ENCODE peak calls at places on chromosomes 7 and 10, in ten cellular contexts. C, D, L, R, N, X, G, E, K and W are unnamed samples.

GRCh38 chr7:111893190-111893589 is 313.0 kb downstream of the DOCK4 start:
- DNase-seq in N (no peak), C (no peak), R (no peak), G (no peak), D (no peak), K (no peak), E (no peak), L (no peak), X (no peak), W (no peak)

GRCh38 chr10:32331606-32332005 is 15.4 kb downstream of the EPC1 start:
- DNase-seq in G (no peak), X (no peak), K (no peak), D (no peak), R (no peak), L (no peak), C (no peak), N (no peak), E (no peak), W (no peak)

GRCh38 chr10:52409195-52409594 is 95.1 kb downstream of the DKK1 start:
- DNase-seq in K (no peak), L (no peak), N (no peak), E (no peak), X (no peak), R (no peak), D (no peak), C (no peak), G (no peak), W (no peak)

GRCh38 chr10:34653530-34653929 is 161.6 kb downstream of the PARD3 start:
- DNase-seq in G (no peak), X (no peak), N (no peak), C (no peak), R (no peak), K (no peak), E (no peak), L (no peak), D (no peak), W (no peak)

GRCh38 chr7:31938650-31939049 is 131.6 kb downstream of the PDE1C start:
- DNase-seq in X (no peak), L (no peak), C (no peak), D (no peak), K (peak; percentile 56), R (no peak), N (no peak), G (no peak), E (no peak), W (no peak)

GRCh38 chr10:97056003-97056630 is 129.6 kb downstream of the SLIT1 start:
- DNase-seq in G (no peak), K (no peak), R (peak; percentile 44), X (no peak), D (no peak), L (no peak), C (no peak), N (no peak), E (no peak), W (no peak)

GRCh38 chr10:129922598-129923123 is 41.4 kb downstream of the EBF3 start:
- DNase-seq in N (no peak), X (no peak), K (no peak), L (no peak), E (no peak), D (no peak), G (no peak), R (no peak), C (no peak), W (no peak)

GRCh38 chr7:100563809-100564400 is 9.8 kb downstream of the SAP25 start:
- DNase-seq in R (peak; percentile 91), E (peak; percentile 83), D (peak; percentile 87), K (peak; percentile 80), C (no peak), G (peak; percentile 81), L (peak; percentile 94), N (peak; percentile 90), X (no peak), W (no peak)

GRCh38 chr7:81285142-81285871 is 366.5 kb upstream of the SEMA3C start:
- DNase-seq in R (no peak), C (peak; percentile 69), L (no peak), N (no peak), X (peak; percentile 68), K (peak; percentile 85), D (no peak), E (no peak), G (no peak), W (no peak)

GRCh38 chr10:37436361-37436760 is 311.0 kb downstream of the ANKRD30A start:
- DNase-seq in E (no peak), R (no peak), G (no peak), C (no peak), D (no peak), N (no peak), X (no peak), K (no peak), L (no peak), W (no peak)

GRCh38 chr10:37434091-37434490 is 308.7 kb downstream of the ANKRD30A start:
- DNase-seq in G (no peak), E (no peak), X (no peak), K (peak; percentile 36), N (no peak), C (no peak), L (no peak), D (no peak), R (no peak), W (no peak)
- TF ChIP-seq CTCF in G (peak; percentile 14), E (no peak), X (peak; percentile 34), K (no peak), N (peak; percentile 10), C (no peak), L (no peak), D (no peak), R (no peak), W (peak; percentile 45)

GRCh38 chr10:132746801-132747625 is 38.9 kb downstream of the NKX6-2 start:
- DNase-seq in L (peak; percentile 56), C (no peak), N (no peak), R (no peak), D (no peak), K (no peak), E (no peak), X (no peak), G (no peak), W (no peak)

GRCh38 chr10:132745511-132745910 is 40.4 kb downstream of the NKX6-2 start:
- DNase-seq in C (no peak), L (no peak), X (no peak), R (no peak), D (no peak), E (no peak), G (no peak), N (no peak), K (no peak), W (no peak)

GRCh38 chr10:132744839-132745238 is 41.1 kb downstream of the NKX6-2 start:
- DNase-seq in R (no peak), G (no peak), X (no peak), N (no peak), D (no peak), K (no peak), E (no peak), L (no peak), C (no peak), W (no peak)

GRCh38 chr10:132745971-132746370 is 40.0 kb downstream of the NKX6-2 start:
- DNase-seq in D (no peak), C (no peak), X (no peak), E (no peak), G (no peak), R (no peak), L (no peak), N (no peak), K (no peak), W (no peak)

DNA sequence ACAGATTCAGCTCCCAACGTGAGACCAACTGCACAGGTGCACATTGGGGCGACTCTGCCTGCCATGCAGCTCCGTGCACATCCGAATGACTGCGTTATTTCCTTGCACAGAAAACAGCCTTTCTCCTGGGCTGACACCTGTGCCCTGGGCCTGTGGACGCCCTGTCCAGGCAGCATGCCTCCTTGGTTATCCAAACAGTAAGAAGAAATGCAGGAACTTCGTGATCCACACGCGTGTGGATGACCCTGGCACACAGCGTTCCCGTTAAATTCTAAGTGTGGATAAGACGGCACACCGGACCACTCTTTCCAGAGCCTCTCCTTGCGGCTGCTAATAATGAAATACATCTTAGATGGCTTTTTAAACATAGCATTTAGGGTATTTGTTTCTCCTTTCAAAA is 39.6 kb downstream of the NKX6-2 start:
- DNase-seq in E (no peak), L (no peak), K (no peak), G (no peak), N (no peak), D (no peak), R (no peak), C (no peak), X (no peak), W (no peak)
- TF ChIP-seq CTCF in E (no peak), L (no peak), K (no peak), G (no peak), N (no peak), D (no peak), R (no peak), C (no peak), X (no peak), W (no peak)

GRCh38 chr7:145168879-145169278 is 333.0 kb upstream of the TPK1 start:
- DNase-seq in X (no peak), E (no peak), K (no peak), D (no peak), G (no peak), L (no peak), R (no peak), N (no peak), C (no peak), W (no peak)

GRCh38 chr7:145175366-145175765 is 339.5 kb upstream of the TPK1 start:
- DNase-seq in E (no peak), D (no peak), C (no peak), X (no peak), N (no peak), L (no peak), G (no peak), K (no peak), R (no peak), W (no peak)

GRCh38 chr7:145168427-145168826 is 332.6 kb upstream of the TPK1 start:
- DNase-seq in N (no peak), D (no peak), E (no peak), R (no peak), K (no peak), C (no peak), X (no peak), G (no peak), L (no peak), W (no peak)

GRCh38 chr7:145169908-145170307 is 334.1 kb upstream of the TPK1 start:
- DNase-seq in X (no peak), K (peak; percentile 11), L (no peak), R (no peak), N (no peak), G (no peak), C (no peak), E (no peak), D (no peak), W (no peak)
- TF ChIP-seq CTCF in X (peak; percentile 52), K (no peak), L (no peak), R (no peak), N (no peak), G (no peak), C (no peak), E (no peak), D (no peak), W (peak; percentile 77)

DNA sequence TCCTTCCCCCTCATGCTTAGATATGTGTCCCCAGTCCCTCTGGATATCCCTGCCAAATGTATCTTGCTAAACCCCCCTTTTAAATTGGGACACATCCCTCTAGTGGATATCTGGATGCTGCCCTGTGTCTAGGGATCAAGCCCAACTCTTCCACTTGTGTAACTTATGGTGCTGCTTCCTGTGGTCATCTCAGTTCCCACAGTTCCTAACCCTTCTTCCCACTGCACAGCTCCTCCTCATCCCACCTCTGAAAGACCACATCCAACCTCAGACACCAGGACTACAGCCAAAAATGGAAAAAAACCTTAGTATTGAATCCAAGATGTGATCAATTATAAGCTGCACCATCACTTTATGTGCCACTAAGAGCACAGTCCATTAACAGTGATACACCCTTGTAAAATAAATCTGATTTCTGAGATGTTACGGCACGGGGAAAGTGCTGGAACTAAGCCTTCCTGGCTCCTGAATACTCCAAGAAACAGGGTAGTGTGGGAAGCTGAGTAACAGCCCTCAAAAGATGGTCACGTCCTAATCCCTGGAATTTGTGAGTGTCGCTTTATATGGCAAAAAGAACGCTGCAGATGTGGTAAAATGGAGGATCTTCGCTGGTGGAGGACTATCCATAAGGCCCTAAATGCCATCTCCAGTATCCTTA is 13.7 kb downstream of the ESYT2 start:
- DNase-seq in C (no peak), G (no peak), D (no peak), N (no peak), E (no peak), R (no peak), K (peak; percentile 27), X (no peak), L (no peak), W (no peak)
- TF ChIP-seq CTCF in C (no peak), G (no peak), D (no peak), N (no peak), E (no peak), R (no peak), K (no peak), X (no peak), L (no peak), W (no peak)